ENCODE peak calls at places on chromosomes 2 and 18, in seven cellular contexts. One of them, this sample, is unnamed.

GRCh38 chr2:200814276-200814815 is 2.6 kb downstream of the BZW1 start:
- DNase-seq in frontal cortex: no peak
- DNase-seq in naive B cell: no peak
- DNase-seq in NCI-H82: no peak
- DNase-seq in Right ventricle myocardium inferior: no peak
- DNase-seq in activated CD4-positive, alpha-beta T cell treated with anti-CD3 and anti-CD28 coated beads, Interleukin-2, amount 50 U/mL, for 24 hours: no peak
- DNase-seq in stimulated activated CD4-positive, alpha-beta T cell treated with anti-CD3 and anti-CD28 coated beads, Interleukin-1b, Interleukin-23, amount 100 ng/mL, for 24 hours: no peak
- DNase-seq in this sample: no peak

GRCh38 chr2:191892391-191892790 is 45.5 kb upstream of the CAVIN2 start:
- DNase-seq in stimulated activated CD4-positive, alpha-beta T cell treated with anti-CD3 and anti-CD28 coated beads, Interleukin-1b, Interleukin-23, amount 100 ng/mL, for 24 hours: no peak
- DNase-seq in Right ventricle myocardium inferior: no peak
- DNase-seq in naive B cell: no peak
- DNase-seq in NCI-H82: no peak
- DNase-seq in frontal cortex: no peak
- DNase-seq in activated CD4-positive, alpha-beta T cell treated with anti-CD3 and anti-CD28 coated beads, Interleukin-2, amount 50 U/mL, for 24 hours: no peak
- DNase-seq in this sample: no peak

GRCh38 chr18:80228051-80228848 is 19.1 kb downstream of the PARD6G start:
- DNase-seq in naive B cell: no peak
- DNase-seq in stimulated activated CD4-positive, alpha-beta T cell treated with anti-CD3 and anti-CD28 coated beads, Interleukin-1b, Interleukin-23, amount 100 ng/mL, for 24 hours: no peak
- DNase-seq in activated CD4-positive, alpha-beta T cell treated with anti-CD3 and anti-CD28 coated beads, Interleukin-2, amount 50 U/mL, for 24 hours: no peak
- DNase-seq in frontal cortex: no peak
- DNase-seq in Right ventricle myocardium inferior: no peak
- DNase-seq in NCI-H82: no peak
- DNase-seq in this sample: no peak

GRCh38 chr2:201866643-201867310 is 60.4 kb downstream of the CDK15 start:
- DNase-seq in NCI-H82: no peak
- DNase-seq in naive B cell: no peak
- DNase-seq in activated CD4-positive, alpha-beta T cell treated with anti-CD3 and anti-CD28 coated beads, Interleukin-2, amount 50 U/mL, for 24 hours: no peak
- DNase-seq in frontal cortex: no peak
- DNase-seq in Right ventricle myocardium inferior: no peak
- DNase-seq in stimulated activated CD4-positive, alpha-beta T cell treated with anti-CD3 and anti-CD28 coated beads, Interleukin-1b, Interleukin-23, amount 100 ng/mL, for 24 hours: no peak
- DNase-seq in this sample: no peak

GRCh38 chr2:210003394-210003793 is 956 bp downstream of the RPE start:
- DNase-seq in naive B cell: no peak
- DNase-seq in frontal cortex: no peak
- DNase-seq in stimulated activated CD4-positive, alpha-beta T cell treated with anti-CD3 and anti-CD28 coated beads, Interleukin-1b, Interleukin-23, amount 100 ng/mL, for 24 hours: no peak
- DNase-seq in Right ventricle myocardium inferior: no peak
- DNase-seq in activated CD4-positive, alpha-beta T cell treated with anti-CD3 and anti-CD28 coated beads, Interleukin-2, amount 50 U/mL, for 24 hours: no peak
- DNase-seq in NCI-H82: no peak
- DNase-seq in this sample: no peak

GRCh38 chr2:136407952-136408318 is 290.0 kb upstream of the CXCR4 start:
- DNase-seq in naive B cell: no peak
- DNase-seq in NCI-H82: no peak
- DNase-seq in Right ventricle myocardium inferior: no peak
- DNase-seq in frontal cortex: no peak
- DNase-seq in activated CD4-positive, alpha-beta T cell treated with anti-CD3 and anti-CD28 coated beads, Interleukin-2, amount 50 U/mL, for 24 hours: no peak
- DNase-seq in stimulated activated CD4-positive, alpha-beta T cell treated with anti-CD3 and anti-CD28 coated beads, Interleukin-1b, Interleukin-23, amount 100 ng/mL, for 24 hours: no peak
- DNase-seq in this sample: no peak

GRCh38 chr2:234816491-234816890 is 135.3 kb upstream of the SH3BP4 start:
- DNase-seq in NCI-H82: no peak
- DNase-seq in activated CD4-positive, alpha-beta T cell treated with anti-CD3 and anti-CD28 coated beads, Interleukin-2, amount 50 U/mL, for 24 hours: no peak
- DNase-seq in stimulated activated CD4-positive, alpha-beta T cell treated with anti-CD3 and anti-CD28 coated beads, Interleukin-1b, Interleukin-23, amount 100 ng/mL, for 24 hours: no peak
- DNase-seq in Right ventricle myocardium inferior: no peak
- DNase-seq in naive B cell: no peak
- DNase-seq in frontal cortex: no peak
- DNase-seq in this sample: no peak

GRCh38 chr2:51969349-51969748 is 937.4 kb upstream of the NRXN1 start:
- DNase-seq in naive B cell: no peak
- DNase-seq in frontal cortex: no peak
- DNase-seq in stimulated activated CD4-positive, alpha-beta T cell treated with anti-CD3 and anti-CD28 coated beads, Interleukin-1b, Interleukin-23, amount 100 ng/mL, for 24 hours: no peak
- DNase-seq in NCI-H82: no peak
- DNase-seq in Right ventricle myocardium inferior: no peak
- DNase-seq in activated CD4-positive, alpha-beta T cell treated with anti-CD3 and anti-CD28 coated beads, Interleukin-2, amount 50 U/mL, for 24 hours: no peak
- DNase-seq in this sample: no peak

GRCh38 chr18:48987821-48988220 is 37.1 kb upstream of the SMAD7 start:
- DNase-seq in naive B cell: no peak
- DNase-seq in activated CD4-positive, alpha-beta T cell treated with anti-CD3 and anti-CD28 coated beads, Interleukin-2, amount 50 U/mL, for 24 hours: no peak
- DNase-seq in NCI-H82: no peak
- DNase-seq in Right ventricle myocardium inferior: no peak
- DNase-seq in frontal cortex: no peak
- DNase-seq in stimulated activated CD4-positive, alpha-beta T cell treated with anti-CD3 and anti-CD28 coated beads, Interleukin-1b, Interleukin-23, amount 100 ng/mL, for 24 hours: no peak
- DNase-seq in this sample: no peak

GRCh38 chr2:25528173-25528572 is 145.2 kb downstream of the DTNB start:
- DNase-seq in NCI-H82: no peak
- DNase-seq in frontal cortex: no peak
- DNase-seq in activated CD4-positive, alpha-beta T cell treated with anti-CD3 and anti-CD28 coated beads, Interleukin-2, amount 50 U/mL, for 24 hours: no peak
- DNase-seq in stimulated activated CD4-positive, alpha-beta T cell treated with anti-CD3 and anti-CD28 coated beads, Interleukin-1b, Interleukin-23, amount 100 ng/mL, for 24 hours: no peak
- DNase-seq in naive B cell: no peak
- DNase-seq in Right ventricle myocardium inferior: no peak
- DNase-seq in this sample: no peak